ENCODE peak calls at places on chromosomes 3 and 15, in five cellular contexts. I is cardiac muscle cell, F is tibial nerve, K is heart right ventricle, V is aorta. G is an unnamed sample.

GRCh38 chr15:67107014-67107812 is 41.8 kb downstream of the SMAD3 start:
- DNase-seq in I (peak; percentile 95), F (no peak), K (peak; percentile 52), V (peak; percentile 88), G (no peak)

GRCh38 chr15:23855260-23855659 is 168.2 kb upstream of the NDN start:
- DNase-seq in I (no peak), F (no peak), K (peak; percentile 39), V (no peak), G (peak; percentile 79)

GRCh38 chr15:66912441-66912840 is 153.0 kb upstream of the SMAD3 start:
- DNase-seq in I (no peak), F (no peak), K (no peak), V (no peak), G (no peak)

GRCh38 chr3:8660271-8660731 is 15.7 kb upstream of the SSUH2 start:
- DNase-seq in I (peak; percentile 75), F (no peak), K (no peak), V (no peak), G (no peak)

GRCh38 chr3:157514371-157514919 is 11.2 kb upstream of the VEPH1 start:
- DNase-seq in I (no peak), F (no peak), K (no peak), V (no peak), G (no peak)

GRCh38 chr3:50466177-50466576 is 37.3 kb downstream of the CACNA2D2 start:
- DNase-seq in I (no peak), F (no peak), K (no peak), V (no peak), G (no peak)

GRCh38 chr3:48708481-48708889 is 8.5 kb downstream of the IP6K2 start:
- DNase-seq in I (peak; percentile 20), F (no peak), K (no peak), V (no peak), G (no peak)

GRCh38 chr3:55482496-55483195 is 4.5 kb downstream of the WNT5A start:
- DNase-seq in I (no peak), F (no peak), K (no peak), V (peak; percentile 71), G (no peak)

GRCh38 chr3:116067275-116067674 is 378.0 kb downstream of the LSAMP start:
- DNase-seq in I (no peak), F (no peak), K (no peak), V (no peak), G (no peak)

GRCh38 chr3:37087870-37088269 is 86.5 kb downstream of the LRRFIP2 start:
- DNase-seq in I (no peak), F (no peak), K (no peak), V (no peak), G (no peak)

GRCh38 chr3:101876142-101876541 is 26.8 kb downstream of the NFKBIZ start:
- DNase-seq in I (no peak), F (no peak), K (no peak), V (no peak), G (no peak)

GRCh38 chr3:29065211-29065785 is 215.6 kb upstream of the RBMS3 start:
- DNase-seq in I (peak; percentile 97), F (peak; percentile 12), K (peak; percentile 60), V (peak; percentile 93), G (peak; percentile 89)

GRCh38 chr3:49294343-49294742 is 17.3 kb upstream of the C3orf62 start:
- DNase-seq in I (no peak), F (no peak), K (no peak), V (no peak), G (no peak)

GRCh38 chr3:21273256-21273999 is 477.6 kb downstream of the ZNF385D start:
- DNase-seq in I (peak; percentile 72), F (no peak), K (no peak), V (no peak), G (no peak)

GRCh38 chr15:78200276-78200930 is 34.0 kb downstream of the ACSBG1 start:
- DNase-seq in I (no peak), F (no peak), K (no peak), V (no peak), G (no peak)

DNA sequence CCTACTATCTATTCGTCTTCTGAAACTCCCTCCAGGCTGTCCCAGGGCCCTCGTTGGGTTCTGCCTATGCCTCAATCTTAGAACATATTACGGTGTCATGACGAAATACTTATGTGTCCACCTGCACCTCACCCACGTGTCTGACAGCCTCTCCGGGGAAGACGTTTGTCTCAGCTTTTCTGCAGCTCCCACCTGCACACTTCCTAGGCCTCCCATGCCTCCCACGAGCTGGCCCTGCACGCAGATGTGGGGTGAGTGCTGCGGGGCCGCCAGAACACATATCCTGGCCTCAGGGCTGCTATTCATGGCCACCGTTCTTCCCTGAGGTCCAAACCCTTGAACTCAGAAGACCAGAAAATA is 7.1 kb upstream of the MUSTN1 start:
- DNase-seq in I (no peak), F (no peak), K (no peak), V (peak; percentile 66), G (no peak)
- H3K4me1 ChIP-seq in I (no peaks in the 10 kb centered on the region), F (no peaks in the 10 kb centered on the region), K (peaks cover 50% of the 10 kb centered on the region), V (no peaks in the 10 kb centered on the region), G (no peaks in the 10 kb centered on the region)

GRCh38 chr15:31340047-31340446 is 13.4 kb downstream of the KLF13 start:
- DNase-seq in I (no peak), F (no peak), K (no peak), V (no peak), G (no peak)
- H3K4me1 ChIP-seq in I (peaks cover 14% of the 10 kb centered on the region), F (peaks cover 5% of the 10 kb centered on the region), K (peaks cover 98% of the 10 kb centered on the region), V (no peaks in the 10 kb centered on the region), G (peaks cover 25% of the 10 kb centered on the region)

DNA sequence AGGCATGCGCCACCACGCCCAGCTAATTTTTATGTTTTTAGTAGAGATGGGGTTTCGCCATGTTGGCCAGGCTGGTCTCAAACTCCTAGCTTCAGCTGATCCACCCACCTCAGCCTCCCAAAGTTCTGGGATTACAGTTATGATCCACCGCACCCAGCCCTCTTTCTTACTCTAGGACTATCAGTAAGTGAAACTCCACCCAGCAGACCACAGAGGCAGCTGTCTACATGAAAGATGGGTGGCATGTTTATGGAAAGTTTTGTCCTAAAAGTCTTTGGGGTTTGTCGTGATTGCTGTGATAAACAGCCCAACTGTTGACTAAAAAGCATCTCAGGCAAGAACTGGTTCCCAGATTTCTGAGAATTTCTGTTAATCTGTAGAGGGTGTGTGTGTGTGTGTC is 10.9 kb downstream of the ARL6IP5 start:
- DNase-seq in I (no peak), F (no peak), K (no peak), V (no peak), G (peak; percentile 16)
- H3K4me1 ChIP-seq in I (peaks cover 24% of the 10 kb centered on the region), F (no peaks in the 10 kb centered on the region), K (peaks cover 80% of the 10 kb centered on the region), V (peaks cover 8% of the 10 kb centered on the region), G (peaks cover 12% of the 10 kb centered on the region)

GRCh38 chr15:63905558-63906265 is 72.0 kb upstream of the HERC1 start:
- DNase-seq in I (no peak), F (no peak), K (no peak), V (no peak), G (no peak)
- H3K4me1 ChIP-seq in I (no peaks in the 10 kb centered on the region), F (no peaks in the 10 kb centered on the region), K (peaks cover 20% of the 10 kb centered on the region), V (no peaks in the 10 kb centered on the region), G (peaks cover 23% of the 10 kb centered on the region)

GRCh38 chr3:66498718-66499611 is 1.9 kb downstream of the LRIG1 start:
- DNase-seq in I (no peak), F (no peak), K (peak; percentile 32), V (no peak), G (peak; percentile 17)
- H3K4me1 ChIP-seq in I (peaks cover 60% of the 10 kb centered on the region), F (no peaks in the 10 kb centered on the region), K (peaks cover 50% of the 10 kb centered on the region), V (peaks cover 8% of the 10 kb centered on the region), G (peaks cover 14% of the 10 kb centered on the region)

GRCh38 chr3:117118604-117119003 is 409.0 kb downstream of the TUSC7 start:
- DNase-seq in I (no peak), F (no peak), K (no peak), V (no peak), G (peak; percentile 53)

GRCh38 chr3:117122609-117123008 is 413.0 kb downstream of the TUSC7 start:
- DNase-seq in I (no peak), F (no peak), K (no peak), V (no peak), G (no peak)

GRCh38 chr3:117114517-117115265 is 405.1 kb downstream of the TUSC7 start:
- DNase-seq in I (no peak), F (no peak), K (no peak), V (no peak), G (no peak)

DNA sequence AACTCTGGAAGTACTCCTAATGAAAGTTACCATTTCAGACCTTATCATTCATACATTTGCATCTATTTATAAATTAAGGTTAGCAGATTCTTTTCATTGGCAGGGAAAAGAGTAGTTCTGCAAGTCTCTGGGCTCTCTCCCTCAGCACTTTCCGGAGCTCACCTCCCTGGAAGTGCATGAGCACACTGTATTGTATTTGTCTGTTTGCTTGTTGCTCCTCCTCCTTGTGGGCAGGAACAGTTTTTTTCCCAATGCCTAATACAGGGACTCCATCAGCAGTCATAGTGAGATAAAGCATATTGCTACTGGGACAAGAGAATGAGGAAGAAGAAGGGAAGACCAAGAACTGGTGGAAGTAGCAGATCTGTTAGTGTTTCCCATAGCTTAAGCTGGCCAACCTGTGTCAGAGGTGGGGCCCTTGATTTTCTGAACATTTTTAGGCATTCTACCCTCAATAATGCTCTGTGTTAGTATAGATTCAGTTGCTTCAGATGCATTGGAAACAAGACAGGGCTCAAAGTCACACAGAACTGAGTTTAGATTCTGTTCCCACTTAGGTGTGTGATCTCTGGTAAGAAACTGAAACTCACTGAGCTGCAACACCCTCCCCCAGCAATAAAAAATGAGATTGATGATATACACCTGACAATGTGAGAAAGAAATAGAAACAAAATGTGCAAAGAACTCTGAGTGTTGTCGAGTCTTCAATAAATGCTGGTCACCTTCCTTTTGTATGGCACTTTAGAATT is 407.8 kb downstream of the TUSC7 start:
- DNase-seq in I (no peak), F (no peak), K (no peak), V (no peak), G (no peak)
- H3K4me1 ChIP-seq in I (no peaks in the 10 kb centered on the region), F (no peaks in the 10 kb centered on the region), K (no peaks in the 10 kb centered on the region), V (no peaks in the 10 kb centered on the region), G (peaks cover 23% of the 10 kb centered on the region)

GRCh38 chr15:98803228-98804056 is 155.1 kb downstream of the IGF1R start:
- DNase-seq in I (no peak), F (no peak), K (no peak), V (no peak), G (no peak)

GRCh38 chr15:98806275-98806895 is 158.0 kb downstream of the IGF1R start:
- DNase-seq in I (no peak), F (no peak), K (no peak), V (no peak), G (no peak)

GRCh38 chr15:98807262-98807661 is 158.9 kb downstream of the IGF1R start:
- DNase-seq in I (peak; percentile 93), F (no peak), K (no peak), V (no peak), G (no peak)

GRCh38 chr15:98804057-98804380 is 155.7 kb downstream of the IGF1R start:
- DNase-seq in I (no peak), F (no peak), K (no peak), V (no peak), G (no peak)

GRCh38 chr15:98805434-98806274 is 157.3 kb downstream of the IGF1R start:
- DNase-seq in I (no peak), F (no peak), K (no peak), V (no peak), G (no peak)
- H3K4me1 ChIP-seq in I (peaks cover 19% of the 10 kb centered on the region), F (peaks cover 2% of the 10 kb centered on the region), K (peaks cover 52% of the 10 kb centered on the region), V (peaks cover 4% of the 10 kb centered on the region), G (peaks cover 18% of the 10 kb centered on the region)

DNA sequence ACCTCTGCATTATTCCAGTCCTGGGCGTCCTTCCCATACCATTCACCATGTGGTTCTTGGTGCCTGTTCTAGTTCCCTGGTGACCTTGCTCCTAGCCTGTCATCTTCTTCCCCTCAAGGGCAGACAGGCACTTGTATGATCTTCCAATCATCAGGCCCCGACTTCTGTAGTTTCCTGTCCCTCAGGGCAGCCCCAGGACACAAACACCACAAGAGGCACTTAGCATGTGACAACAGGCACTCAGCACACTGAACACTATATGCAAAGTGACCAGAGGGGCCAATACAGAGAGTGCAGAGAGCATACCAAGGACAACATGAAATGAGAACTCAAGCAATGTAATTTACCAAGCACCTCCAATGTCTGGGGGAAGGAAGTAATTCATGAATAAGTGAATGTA is 17.9 kb downstream of the TMEM40 start:
- DNase-seq in I (no peak), F (no peak), K (peak; percentile 25), V (no peak), G (no peak)
- H3K4me1 ChIP-seq in I (peaks cover 19% of the 10 kb centered on the region), F (no peaks in the 10 kb centered on the region), K (no peaks in the 10 kb centered on the region), V (no peaks in the 10 kb centered on the region), G (no peaks in the 10 kb centered on the region)

G was measured in SJCRH30.